ENCODE peak calls at places on chromosomes 12 and 14, in four cellular contexts. C is sciatic nerve, Y is KBM-7, J is OCI-LY7. R is an unnamed sample.

GRCh38 chr14:106094654-106095189 is 568.3 kb downstream of the TMEM121 start:
- DNase-seq in Y (no peak), J (no peak), C (peak; percentile 59), R (no peak)

GRCh38 chr12:77010637-77011548 is 54.5 kb downstream of the E2F7 start:
- DNase-seq in J (peak; percentile 63), Y (peak; percentile 78), C (peak; percentile 86), R (peak; percentile 73)

GRCh38 chr12:26832817-26833691 is at the start of gene ITPR2:
- DNase-seq in J (peak; percentile 95), C (peak; percentile 93), Y (peak; percentile 81), R (peak; percentile 95)

GRCh38 chr12:6914246-6914947 is at the start of gene ENO2:
- DNase-seq in Y (no peak), C (peak; percentile 89), J (peak; percentile 75), R (peak; percentile 73)

GRCh38 chr12:100942984-100943749 is 148.6 kb downstream of the ANO4 start:
- DNase-seq in C (no peak), Y (no peak), J (no peak), R (no peak)

GRCh38 chr12:18323159-18323558 is 61.8 kb downstream of the PIK3C2G start:
- DNase-seq in J (no peak), Y (no peak), C (no peak), R (no peak)

GRCh38 chr14:105472496-105472991 is 2.1 kb upstream of the CRIP2 start:
- DNase-seq in C (no peak), J (no peak), Y (no peak), R (no peak)

GRCh38 chr12:7150356-7150755 is 20.2 kb downstream of the CLSTN3 start:
- DNase-seq in C (no peak), Y (no peak), J (no peak), R (no peak)

GRCh38 chr12:88501976-88502938 is 78.0 kb downstream of the KITLG start:
- DNase-seq in Y (no peak), C (no peak), J (no peak), R (no peak)

GRCh38 chr12:91023326-91024004 is 18.7 kb upstream of the EPYC start:
- DNase-seq in C (no peak), J (no peak), Y (no peak), R (no peak)

GRCh38 chr14:91246051-91246852 is 1.7 kb upstream of the GPR68 start:
- DNase-seq in Y (no peak), J (no peak), C (no peak), R (peak; percentile 63)

R was measured in RPMI8226.